ENCODE peak calls at places on chromosomes 13 and 19, in four cellular contexts. One of them, this sample, is unnamed.

GRCh38 chr13:98570929-98571372 is 6.0 kb downstream of the STK24 start:
- DNase-seq in WERI-Rb-1: no peak
- DNase-seq in GM23338: no peak
- DNase-seq in nephron progenitor cell: no peak
- DNase-seq in this sample: peak; percentile 35

GRCh38 chr19:31054430-31054829 is 294.8 kb downstream of the TSHZ3 start:
- DNase-seq in WERI-Rb-1: peak; percentile 80
- DNase-seq in GM23338: peak; percentile 86
- DNase-seq in nephron progenitor cell: peak; percentile 47
- DNase-seq in this sample: peak; percentile 92

GRCh38 chr19:50949792-50950320 is 3.0 kb downstream of the KLK5 start:
- DNase-seq in WERI-Rb-1: no peak
- DNase-seq in GM23338: peak; percentile 27
- DNase-seq in nephron progenitor cell: no peak
- DNase-seq in this sample: no peak

GRCh38 chr13:51034906-51035305 is 76.2 kb downstream of the C13orf42 start:
- DNase-seq in WERI-Rb-1: no peak
- DNase-seq in GM23338: no peak
- DNase-seq in nephron progenitor cell: no peak
- DNase-seq in this sample: no peak

GRCh38 chr19:48798937-48799336 is 11.9 kb downstream of the BCAT2 start:
- DNase-seq in WERI-Rb-1: peak; percentile 82
- DNase-seq in GM23338: peak; percentile 77
- DNase-seq in nephron progenitor cell: no peak
- DNase-seq in this sample: peak; percentile 58

GRCh38 chr19:798415-799075 is 1.3 kb downstream of the PTBP1 start:
- DNase-seq in WERI-Rb-1: no peak
- DNase-seq in GM23338: no peak
- DNase-seq in nephron progenitor cell: no peak
- DNase-seq in this sample: no peak

GRCh38 chr13:101811881-101812280 is 359.4 kb downstream of the ITGBL1 start:
- DNase-seq in WERI-Rb-1: no peak
- DNase-seq in GM23338: no peak
- DNase-seq in nephron progenitor cell: no peak
- DNase-seq in this sample: no peak

GRCh38 chr19:18419699-18420460 is 682 bp downstream of the SSBP4 start:
- DNase-seq in WERI-Rb-1: no peak
- DNase-seq in GM23338: peak; percentile 55
- DNase-seq in nephron progenitor cell: peak; percentile 46
- DNase-seq in this sample: no peak

GRCh38 chr19:45200614-45201013 is 22.0 kb downstream of the BLOC1S3 start:
- DNase-seq in WERI-Rb-1: peak; percentile 80
- DNase-seq in GM23338: peak; percentile 83
- DNase-seq in nephron progenitor cell: peak; percentile 59
- DNase-seq in this sample: peak; percentile 85

GRCh38 chr13:20125129-20125782 is 35.6 kb downstream of the GJA3 start:
- DNase-seq in WERI-Rb-1: no peak
- DNase-seq in GM23338: no peak
- DNase-seq in nephron progenitor cell: no peak
- DNase-seq in this sample: peak; percentile 53

GRCh38 chr13:66329988-66330429 is 900.1 kb downstream of the PCDH9 start:
- DNase-seq in WERI-Rb-1: no peak
- DNase-seq in GM23338: no peak
- DNase-seq in nephron progenitor cell: no peak
- DNase-seq in this sample: peak; percentile 28

GRCh38 chr19:57815247-57816075 is 748 bp upstream of the ZNF552 start:
- DNase-seq in WERI-Rb-1: no peak
- DNase-seq in GM23338: no peak
- DNase-seq in nephron progenitor cell: no peak
- DNase-seq in this sample: no peak

GRCh38 chr19:57813919-57814504 is 701 bp downstream of the ZNF552 start:
- DNase-seq in WERI-Rb-1: no peak
- DNase-seq in GM23338: peak; percentile 34
- DNase-seq in nephron progenitor cell: no peak
- DNase-seq in this sample: no peak

GRCh38 chr19:57816652-57817051 is 1.9 kb upstream of the ZNF552 start:
- DNase-seq in WERI-Rb-1: no peak
- DNase-seq in GM23338: peak; percentile 27
- DNase-seq in nephron progenitor cell: no peak
- DNase-seq in this sample: no peak

GRCh38 chr19:57812201-57812600 is 2.5 kb downstream of the ZNF552 start:
- DNase-seq in WERI-Rb-1: no peak
- DNase-seq in GM23338: no peak
- DNase-seq in nephron progenitor cell: no peak
- DNase-seq in this sample: no peak

DNA sequence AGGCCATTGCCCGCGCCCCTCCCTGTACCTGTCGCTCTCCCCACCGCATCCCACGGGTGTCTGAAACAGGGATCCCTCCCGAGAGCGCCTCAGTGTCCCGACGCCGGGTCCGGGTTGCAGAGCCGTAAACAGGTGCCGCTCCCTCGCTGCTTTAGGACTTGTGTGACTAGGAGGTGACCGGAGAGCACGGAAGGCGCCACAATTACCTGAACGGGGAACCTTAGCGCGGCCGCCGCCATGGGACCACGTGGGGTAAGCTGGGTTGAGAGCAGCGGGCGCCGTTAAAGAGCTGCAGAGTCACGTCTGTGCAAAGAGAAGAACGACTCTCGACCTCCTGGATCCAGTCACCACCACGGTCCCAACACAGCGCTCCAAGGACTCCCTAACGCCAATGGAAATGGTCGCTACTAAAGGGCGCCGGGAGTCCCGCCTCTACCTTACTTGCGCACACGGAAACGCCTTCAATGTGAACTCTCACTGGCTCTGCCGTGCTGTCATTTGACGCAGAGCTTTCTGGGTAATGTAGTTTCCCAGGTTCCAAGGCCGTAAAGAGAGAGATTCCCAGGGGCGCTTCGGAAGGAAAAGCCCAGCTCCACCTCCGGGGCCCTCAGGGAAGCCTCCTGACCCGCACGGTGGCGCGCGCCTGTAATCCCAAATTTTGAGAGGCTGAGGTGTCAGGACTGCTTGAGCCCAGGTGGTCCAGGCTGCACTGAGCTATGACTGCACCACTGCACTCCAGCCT is at the start of gene ZNF552:
- DNase-seq in WERI-Rb-1: peak; percentile 86
- DNase-seq in GM23338: peak; percentile 99
- DNase-seq in nephron progenitor cell: peak; percentile 79
- DNase-seq in this sample: peak; percentile 94
- TF ChIP-seq CTCF in WERI-Rb-1: no peak
- TF ChIP-seq CTCF in GM23338: peak; percentile 27
- TF ChIP-seq CTCF in nephron progenitor cell: no peak
- TF ChIP-seq CTCF in this sample: no peak

GRCh38 chr13:52449323-52450011 is 967 bp downstream of the VPS36 start:
- DNase-seq in WERI-Rb-1: no peak
- DNase-seq in GM23338: no peak
- DNase-seq in nephron progenitor cell: no peak
- DNase-seq in this sample: no peak
- TF ChIP-seq CTCF in WERI-Rb-1: no peak
- TF ChIP-seq CTCF in GM23338: no peak
- TF ChIP-seq CTCF in nephron progenitor cell: no peak
- TF ChIP-seq CTCF in this sample: no peak

DNA sequence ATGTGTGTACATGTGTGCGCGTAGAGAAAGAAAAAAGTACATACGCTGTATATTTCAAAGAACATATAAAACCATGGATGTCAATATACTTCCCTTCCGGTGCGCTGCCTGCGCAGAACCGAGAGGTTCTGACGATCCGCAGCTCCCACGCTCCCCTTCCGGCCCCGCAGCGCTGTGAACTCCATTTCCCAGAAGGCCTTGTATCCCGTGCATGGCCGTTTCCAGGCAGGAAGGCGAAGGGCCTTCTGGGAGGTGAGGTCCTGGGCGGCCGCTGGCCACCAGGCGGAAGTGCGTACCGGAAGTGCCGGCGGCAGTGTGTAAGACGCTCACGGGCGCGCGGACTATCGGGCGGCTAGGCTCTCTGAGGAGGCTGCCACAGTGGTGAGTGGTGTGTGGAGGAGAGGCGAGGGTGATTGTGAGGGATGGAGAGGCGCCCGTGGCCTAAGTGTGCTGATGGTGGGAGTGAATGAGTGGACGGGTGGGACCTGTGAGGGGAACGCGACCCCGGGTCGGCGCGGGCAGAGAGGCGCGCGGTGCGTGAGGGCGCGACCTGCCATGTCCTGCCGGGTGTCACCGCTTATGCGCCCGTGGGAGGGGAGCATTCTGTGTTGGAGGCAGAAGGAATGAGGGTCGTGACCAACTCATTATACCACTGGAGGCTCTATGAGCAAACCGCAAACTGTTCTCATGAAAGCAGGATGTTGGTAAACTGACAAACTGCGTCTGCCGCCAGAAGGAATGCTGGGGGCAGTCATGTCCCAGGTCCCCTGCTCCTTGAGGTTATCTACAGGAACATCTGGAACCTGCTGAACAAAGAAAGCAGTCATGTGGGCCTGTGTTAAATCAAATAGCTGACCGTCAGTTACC is at the start of gene ERVK3-1:
- DNase-seq in WERI-Rb-1: peak; percentile 94
- DNase-seq in GM23338: peak; percentile 99
- DNase-seq in nephron progenitor cell: peak; percentile 89
- DNase-seq in this sample: peak; percentile 99
- TF ChIP-seq CTCF in WERI-Rb-1: no peak
- TF ChIP-seq CTCF in GM23338: no peak
- TF ChIP-seq CTCF in nephron progenitor cell: no peak
- TF ChIP-seq CTCF in this sample: no peak

GRCh38 chr19:27824108-27824507 is 1388.8 kb downstream of the UQCRFS1 start:
- DNase-seq in WERI-Rb-1: no peak
- DNase-seq in GM23338: no peak
- DNase-seq in nephron progenitor cell: no peak
- DNase-seq in this sample: no peak
- TF ChIP-seq CTCF in WERI-Rb-1: no peak
- TF ChIP-seq CTCF in GM23338: no peak
- TF ChIP-seq CTCF in nephron progenitor cell: no peak
- TF ChIP-seq CTCF in this sample: no peak

DNA sequence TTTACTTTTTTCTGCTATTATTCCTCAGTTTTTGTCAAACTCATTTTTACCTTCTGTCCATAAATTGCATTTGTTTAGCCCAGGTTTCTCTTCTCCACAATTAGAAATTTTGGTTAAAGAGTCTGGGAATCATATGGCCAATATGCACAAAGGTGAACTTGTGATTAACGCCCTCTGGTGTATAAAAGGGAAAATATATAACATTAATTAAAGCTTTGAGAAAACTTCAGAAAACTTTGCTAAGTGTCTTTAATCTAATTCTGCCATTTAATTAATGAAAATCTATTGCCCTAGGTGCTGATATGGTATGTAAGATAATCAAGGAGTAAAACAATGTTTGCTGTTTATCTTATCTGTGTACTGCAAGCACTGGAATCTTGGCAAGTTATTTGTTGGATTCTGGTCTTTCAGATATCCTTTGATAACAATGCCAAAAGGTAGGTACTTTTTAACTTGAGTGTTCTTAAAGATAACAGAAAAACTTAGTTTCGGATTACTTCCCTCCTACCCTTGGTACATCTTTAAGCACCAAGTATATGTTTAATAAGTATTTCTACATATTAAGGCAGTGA is 402.6 kb downstream of the SUCLA2 start:
- DNase-seq in WERI-Rb-1: no peak
- DNase-seq in GM23338: peak; percentile 7
- DNase-seq in nephron progenitor cell: no peak
- DNase-seq in this sample: peak; percentile 36
- TF ChIP-seq CTCF in WERI-Rb-1: no peak
- TF ChIP-seq CTCF in GM23338: no peak
- TF ChIP-seq CTCF in nephron progenitor cell: no peak
- TF ChIP-seq CTCF in this sample: peak; percentile 39

GRCh38 chr13:25468330-25469178 is 96.8 kb downstream of the ATP8A2 start:
- DNase-seq in WERI-Rb-1: peak; percentile 92
- DNase-seq in GM23338: peak; percentile 73
- DNase-seq in nephron progenitor cell: peak; percentile 85
- DNase-seq in this sample: peak; percentile 12
- TF ChIP-seq CTCF in WERI-Rb-1: peak; percentile 43
- TF ChIP-seq CTCF in GM23338: no peak
- TF ChIP-seq CTCF in nephron progenitor cell: no peak
- TF ChIP-seq CTCF in this sample: no peak

GRCh38 chr13:31090096-31090495 is 71.6 kb downstream of the HSPH1 start:
- DNase-seq in WERI-Rb-1: no peak
- DNase-seq in GM23338: no peak
- DNase-seq in nephron progenitor cell: no peak
- DNase-seq in this sample: no peak
- TF ChIP-seq CTCF in WERI-Rb-1: no peak
- TF ChIP-seq CTCF in GM23338: no peak
- TF ChIP-seq CTCF in nephron progenitor cell: no peak
- TF ChIP-seq CTCF in this sample: no peak

GRCh38 chr19:39351537-39352037 is 9.4 kb downstream of the SAMD4B start:
- DNase-seq in WERI-Rb-1: no peak
- DNase-seq in GM23338: no peak
- DNase-seq in nephron progenitor cell: no peak
- DNase-seq in this sample: peak; percentile 58
- TF ChIP-seq CTCF in WERI-Rb-1: no peak
- TF ChIP-seq CTCF in GM23338: no peak
- TF ChIP-seq CTCF in nephron progenitor cell: no peak
- TF ChIP-seq CTCF in this sample: peak; percentile 32